ENCODE peak calls at places on chromosomes 7 and 10, in nine cellular contexts. L is suprapubic skin, F is HCT116, K is transverse colon, G is A549, I is ovary, N is IMR-90, V is K562, J is tibial nerve. A is an unnamed sample.
A peak's percentile ranks its signal among the peaks of the same experiment; 100 is the strongest.

GRCh38 chr7:149884541-149884940 is 10.8 kb downstream of the ATP6V0E2 start:
- DNase-seq in L (no peak), F (no peak), K (no peak), G (no peak), I (peak; percentile 45), N (no peak), V (no peak), J (no peak), A (no peak)

GRCh38 chr10:75355706-75356105 is 45.9 kb downstream of the ZNF503 start:
- DNase-seq in L (no peak), F (no peak), K (no peak), G (no peak), I (no peak), N (peak; percentile 21), V (no peak), J (no peak), A (no peak)

GRCh38 chr10:94282369-94282768 is 80.4 kb downstream of the NOC3L start:
- DNase-seq in L (no peak), F (no peak), K (no peak), G (no peak), I (no peak), N (peak; percentile 15), V (no peak), J (no peak), A (no peak)

GRCh38 chr10:69733791-69734261 is 67.9 kb upstream of the COL13A1 start:
- DNase-seq in L (no peak), F (no peak), K (no peak), G (peak; percentile 31), I (no peak), N (peak; percentile 68), V (peak; percentile 25), J (no peak), A (no peak)

GRCh38 chr7:127571741-127572505 is 13.5 kb downstream of the GCC1 start:
- DNase-seq in L (no peak), F (no peak), K (no peak), G (no peak), I (no peak), N (peak; percentile 40), V (no peak), J (no peak), A (no peak)

GRCh38 chr10:131848296-131848695 is 52.5 kb upstream of the PPP2R2D start:
- DNase-seq in L (no peak), F (no peak), K (no peak), G (no peak), I (peak; percentile 17), N (no peak), V (no peak), J (no peak), A (peak; percentile 42)

GRCh38 chr7:112205348-112206237 is 606 bp downstream of the DOCK4 start:
- DNase-seq in L (peak; percentile 80), F (peak; percentile 7), K (peak; percentile 65), G (peak; percentile 68), I (peak; percentile 77), N (peak; percentile 64), V (peak; percentile 54), J (peak; percentile 42), A (peak; percentile 93)

GRCh38 chr7:132575336-132575986 is 809 bp downstream of the PLXNA4 start:
- DNase-seq in L (no peak), F (no peak), K (peak; percentile 25), G (peak; percentile 42), I (peak; percentile 80), N (peak; percentile 18), V (no peak), J (peak; percentile 27), A (no peak)

GRCh38 chr10:11713186-11713743 is 28.9 kb upstream of the ECHDC3 start:
- DNase-seq in L (no peak), F (no peak), K (peak; percentile 16), G (no peak), I (peak; percentile 79), N (peak; percentile 32), V (peak; percentile 73), J (no peak), A (no peak)

GRCh38 chr10:124296121-124296812 is 122.5 kb downstream of the OAT start:
- DNase-seq in L (no peak), F (no peak), K (no peak), G (no peak), I (peak; percentile 29), N (no peak), V (no peak), J (no peak), A (no peak)

GRCh38 chr10:95485030-95485429 is 76.1 kb downstream of the SORBS1 start:
- DNase-seq in L (no peak), F (no peak), K (no peak), G (no peak), I (no peak), N (no peak), V (no peak), J (no peak), A (no peak)

GRCh38 chr10:89242840-89243586 is 8.6 kb downstream of the LIPA start:
- DNase-seq in L (no peak), F (no peak), K (no peak), G (no peak), I (no peak), N (no peak), V (no peak), J (no peak), A (no peak)

GRCh38 chr7:134669845-134670373 is 23.3 kb downstream of the BPGM start:
- DNase-seq in L (no peak), F (peak; percentile 27), K (peak; percentile 44), G (peak; percentile 73), I (peak; percentile 46), N (peak; percentile 96), V (no peak), J (no peak), A (no peak)

GRCh38 chr7:49643321-49643720 is 130.1 kb upstream of the VWC2 start:
- DNase-seq in L (no peak), F (no peak), K (no peak), G (no peak), I (no peak), N (no peak), V (no peak), J (no peak), A (no peak)

GRCh38 chr7:11130012-11130411 is 156.3 kb downstream of the PHF14 start:
- DNase-seq in L (no peak), F (no peak), K (no peak), G (no peak), I (no peak), N (peak; percentile 95), V (no peak), J (no peak), A (no peak)

GRCh38 chr7:1246871-1247526 is 14.3 kb downstream of the UNCX start:
- DNase-seq in L (no peak), F (no peak), K (no peak), G (no peak), I (no peak), N (no peak), V (no peak), J (no peak), A (no peak)

GRCh38 chr7:35723011-35723410 is 28.1 kb upstream of the HERPUD2 start:
- DNase-seq in L (no peak), F (no peak), K (no peak), G (peak; percentile 39), I (no peak), N (peak; percentile 54), V (no peak), J (no peak), A (no peak)

DNA sequence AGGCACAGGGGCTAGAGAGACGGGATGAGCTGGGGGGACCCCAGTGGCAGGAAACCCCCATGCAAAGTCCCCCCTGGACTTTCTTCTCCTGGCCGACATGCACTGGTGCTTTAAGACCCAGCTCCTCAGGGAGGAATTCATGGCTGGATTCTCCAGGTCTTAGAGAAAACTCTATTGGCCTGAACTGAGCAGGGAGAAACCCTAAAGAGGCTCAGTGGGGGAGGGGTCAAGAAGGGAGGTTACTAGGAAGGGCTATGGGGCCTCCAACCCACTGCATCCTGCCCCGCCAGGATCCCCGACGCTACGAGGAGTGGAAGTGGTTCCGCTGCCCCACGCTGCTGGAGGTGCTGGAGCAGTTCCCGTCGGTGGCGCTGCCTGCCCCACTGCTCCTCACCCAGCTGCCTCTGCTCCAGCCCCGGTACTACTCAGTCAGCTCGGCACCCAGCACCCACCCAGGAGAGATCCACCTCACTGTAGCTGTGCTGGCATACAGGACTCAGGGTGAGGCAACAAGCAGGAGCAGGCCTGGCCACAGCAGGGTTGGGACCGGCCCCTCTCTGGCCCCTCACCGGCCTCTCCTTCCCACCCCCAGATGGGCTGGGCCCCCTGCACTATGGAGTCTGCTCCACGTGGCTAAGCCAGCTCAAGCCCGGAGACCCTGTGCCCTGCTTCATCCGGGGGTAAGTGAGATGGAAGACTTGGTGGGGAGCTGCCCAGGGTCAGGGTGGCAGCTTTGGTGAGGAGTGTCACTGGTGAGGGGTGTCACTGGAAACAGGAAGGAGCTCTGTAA is 13.8 kb downstream of the ATG9B start:
- DNase-seq in L (no peak), F (no peak), K (no peak), G (no peak), I (no peak), N (peak; percentile 23), V (peak; percentile 69), J (no peak), A (peak; percentile 85)
- H3K4me3 ChIP-seq in L (no peak overlapping the region), F (peak overlapping the region; percentile 72), K (no peak overlapping the region), G (no peak overlapping the region), I (no peak overlapping the region), N (no peak overlapping the region), V (peak overlapping the region; percentile 57), J (no peak overlapping the region), A (no peak overlapping the region)

DNA sequence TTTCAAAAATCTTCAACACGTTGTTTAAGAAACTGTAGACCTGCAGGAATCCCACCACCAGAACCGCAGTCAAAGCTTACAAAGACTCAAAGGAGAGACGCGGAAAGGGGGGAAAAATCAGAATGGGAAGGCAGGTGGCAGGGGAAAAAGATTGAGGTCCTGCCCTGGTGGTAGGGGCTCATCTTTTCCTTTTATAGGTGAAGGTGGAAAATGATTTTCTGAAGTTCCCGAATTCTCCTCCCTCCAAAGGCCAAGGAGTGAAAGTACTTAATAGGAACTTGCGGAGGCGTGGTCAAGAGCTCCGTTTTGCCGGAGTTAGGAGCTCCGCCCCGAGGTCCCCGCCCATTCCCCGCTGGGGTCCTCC is 729 bp downstream of the BBIP1 start:
- DNase-seq in L (peak; percentile 98), F (peak; percentile 93), K (peak; percentile 97), G (peak; percentile 96), I (no peak), N (peak; percentile 94), V (peak; percentile 84), J (peak; percentile 90), A (no peak)
- TF ChIP-seq POLR2A in L (no peak), F (no peak), K (no peak), G (no peak), I (no peak), N (no peak), V (no peak), J (no peak), A (no peak)

DNA sequence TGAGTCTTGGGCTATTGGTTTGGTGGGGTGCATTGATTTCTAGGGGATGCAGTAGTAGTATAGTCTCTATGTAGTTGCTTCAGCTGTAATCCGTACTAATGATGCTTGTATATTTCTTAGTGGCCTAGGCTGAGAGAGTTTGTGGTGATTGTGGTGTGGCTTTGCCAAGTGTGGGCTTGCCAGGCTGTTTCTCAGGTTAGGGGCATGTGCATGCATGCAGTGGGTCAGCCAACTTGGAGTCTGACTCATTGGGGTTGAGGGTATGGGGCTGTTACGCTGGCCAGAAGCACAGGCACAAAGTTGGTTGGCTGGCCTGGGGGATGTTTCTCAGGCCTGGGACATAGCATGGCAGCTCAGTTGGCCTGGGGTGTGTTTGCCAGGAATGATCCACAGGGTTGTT is 25.7 kb upstream of the PLA2G12B start:
- DNase-seq in L (no peak), F (no peak), K (no peak), G (no peak), I (no peak), N (no peak), V (no peak), J (no peak), A (no peak)
- H3K4me1 ChIP-seq in L (no peaks in the 10 kb centered on the region), F (no peaks in the 10 kb centered on the region), K (no peaks in the 10 kb centered on the region), G (no peaks in the 10 kb centered on the region), I (no peaks in the 10 kb centered on the region), N (no peaks in the 10 kb centered on the region), V (peaks cover 9% of the 10 kb centered on the region), J (no peaks in the 10 kb centered on the region), A (no peaks in the 10 kb centered on the region)

GRCh38 chr10:22324413-22324812 is 3.5 kb downstream of the BMI1 start:
- DNase-seq in L (no peak), F (no peak), K (no peak), G (no peak), I (no peak), N (no peak), V (no peak), J (no peak), A (no peak)
- H3K4me3 ChIP-seq in L (peak overlapping the region; percentile 69), F (peak overlapping the region; percentile 68), K (no peak overlapping the region), G (no peak overlapping the region), I (no peak overlapping the region), N (no peak overlapping the region), V (peak overlapping the region; percentile 77), J (peak overlapping the region; percentile 68), A (no peak overlapping the region)